ENCODE peak calls at places on chromosomes 7 and 10, in five cellular contexts. A, D, R, E and N are unnamed samples.

GRCh38 chr10:28569506-28570159 is 36.7 kb downstream of the WAC start:
- DNase-seq in E (peak; percentile 41), A (no peak), R (peak; percentile 23), D (no peak), N (no peak)

GRCh38 chr7:27104244-27105149 is 2.0 kb upstream of the HOXA2 start:
- DNase-seq in A (no peak), R (no peak), E (no peak), D (no peak), N (no peak)

GRCh38 chr10:70130878-70131559 is 1.6 kb downstream of the AIFM2 start:
- DNase-seq in R (no peak), D (no peak), E (peak; percentile 32), A (no peak), N (no peak)

GRCh38 chr7:2116086-2116810 is 116.5 kb downstream of the MAD1L1 start:
- DNase-seq in D (no peak), E (peak; percentile 80), R (no peak), A (no peak), N (no peak)

GRCh38 chr7:114084381-114085312 is 165.8 kb upstream of the PPP1R3A start:
- DNase-seq in R (no peak), A (no peak), D (no peak), E (no peak), N (peak; percentile 5)

GRCh38 chr10:112741830-112742402 is 208.1 kb upstream of the TCF7L2 start:
- DNase-seq in E (peak; percentile 58), D (no peak), R (no peak), A (no peak), N (no peak)

GRCh38 chr7:123366991-123367390 is 167.2 kb upstream of the SLC13A1 start:
- DNase-seq in E (no peak), A (no peak), R (no peak), D (no peak), N (no peak)

GRCh38 chr7:131826960-131827359 is 270.5 kb upstream of the PODXL start:
- DNase-seq in R (no peak), E (peak; percentile 7), D (no peak), A (no peak), N (no peak)

GRCh38 chr7:153397906-153398305 is 638.4 kb downstream of the ACTR3B start:
- DNase-seq in E (no peak), R (no peak), A (no peak), D (no peak), N (no peak)

GRCh38 chr10:90935581-90936292 is 14.8 kb upstream of the ANKRD1 start:
- DNase-seq in A (no peak), D (no peak), E (no peak), R (no peak), N (no peak)

GRCh38 chr10:72097448-72098300 is 9.3 kb upstream of the SPOCK2 start:
- DNase-seq in R (peak; percentile 72), E (peak; percentile 59), A (no peak), D (peak; percentile 94), N (no peak)

GRCh38 chr7:174704-175103 is 17.7 kb upstream of the FAM20C start:
- DNase-seq in A (no peak), R (no peak), E (no peak), D (no peak), N (no peak)

GRCh38 chr10:114957673-114958072 is 19.7 kb downstream of the TRUB1 start:
- DNase-seq in D (no peak), E (peak; percentile 54), A (no peak), R (no peak), N (no peak)

GRCh38 chr10:97024181-97025073 is 161.3 kb downstream of the SLIT1 start:
- DNase-seq in R (peak; percentile 85), A (no peak), D (no peak), E (peak; percentile 70), N (no peak)

GRCh38 chr7:26112341-26112740 is 39.7 kb upstream of the NFE2L3 start:
- DNase-seq in A (no peak), E (no peak), D (no peak), R (no peak), N (no peak)

GRCh38 chr10:97422921-97423420 is 3.0 kb upstream of the PGAM1 start:
- DNase-seq in A (no peak), R (no peak), D (no peak), E (peak; percentile 87), N (no peak)

GRCh38 chr10:26503911-26504310 is 65.8 kb downstream of the APBB1IP start:
- DNase-seq in A (no peak), R (no peak), D (no peak), E (no peak), N (peak; percentile 11)

GRCh38 chr7:69736411-69736810 is 138.1 kb downstream of the AUTS2 start:
- DNase-seq in A (no peak), R (no peak), D (no peak), E (no peak), N (no peak)

GRCh38 chr7:121195859-121196588 is 132.8 kb upstream of the WNT16 start:
- DNase-seq in D (no peak), R (no peak), A (no peak), E (no peak), N (no peak)

GRCh38 chr7:140476698-140477261 is 2.5 kb downstream of the MKRN1 start:
- DNase-seq in E (no peak), A (no peak), D (no peak), R (no peak), N (no peak)

GRCh38 chr7:129778770-129779601 is 167.5 kb downstream of the NRF1 start:
- DNase-seq in D (no peak), A (no peak), R (no peak), E (peak; percentile 42), N (no peak)

GRCh38 chr10:110918269-110918632 is 729 bp downstream of the BBIP1 start:
- DNase-seq in D (peak; percentile 79), E (no peak), A (peak; percentile 87), R (peak; percentile 90), N (peak; percentile 83)

GRCh38 chr7:33764752-33765451 is 140.4 kb upstream of the BMPER start:
- DNase-seq in R (no peak), A (no peak), E (peak; percentile 71), D (no peak), N (no peak)

GRCh38 chr10:133128126-133129081 is 31.6 kb upstream of the KNDC1 start:
- DNase-seq in E (no peak), R (no peak), D (no peak), A (no peak), N (no peak)

GRCh38 chr10:130961506-130962239 is 349.8 kb downstream of the TCERG1L start:
- DNase-seq in D (no peak), R (no peak), E (no peak), A (no peak), N (no peak)

GRCh38 chr10:24519950-24520349 is 203.7 kb downstream of the ARHGAP21 start:
- DNase-seq in R (no peak), E (no peak), D (no peak), A (peak; percentile 4), N (no peak)

GRCh38 chr10:49274886-49275285 is 24.1 kb upstream of the C10orf71 start:
- DNase-seq in D (no peak), E (no peak), R (no peak), A (no peak), N (no peak)

GRCh38 chr10:48246501-48246900 is 28.0 kb downstream of the FRMPD2 start:
- DNase-seq in A (no peak), R (no peak), D (no peak), E (no peak), N (no peak)

GRCh38 chr10:48241301-48241700 is 33.2 kb downstream of the FRMPD2 start:
- DNase-seq in E (no peak), D (no peak), R (no peak), A (no peak), N (no peak)

GRCh38 chr10:48245977-48246376 is 28.5 kb downstream of the FRMPD2 start:
- DNase-seq in D (no peak), A (no peak), E (no peak), R (no peak), N (no peak)

GRCh38 chr10:48242160-48242904 is 32.2 kb downstream of the FRMPD2 start:
- DNase-seq in A (no peak), R (no peak), E (no peak), D (no peak), N (no peak)

GRCh38 chr10:48243487-48243886 is 31.0 kb downstream of the FRMPD2 start:
- DNase-seq in D (no peak), R (no peak), A (no peak), E (no peak), N (no peak)
- H3K4me3 ChIP-seq in D (no peak overlapping the region), R (no peak overlapping the region), A (no peak overlapping the region), E (no peak overlapping the region), N (no peak overlapping the region)

DNA sequence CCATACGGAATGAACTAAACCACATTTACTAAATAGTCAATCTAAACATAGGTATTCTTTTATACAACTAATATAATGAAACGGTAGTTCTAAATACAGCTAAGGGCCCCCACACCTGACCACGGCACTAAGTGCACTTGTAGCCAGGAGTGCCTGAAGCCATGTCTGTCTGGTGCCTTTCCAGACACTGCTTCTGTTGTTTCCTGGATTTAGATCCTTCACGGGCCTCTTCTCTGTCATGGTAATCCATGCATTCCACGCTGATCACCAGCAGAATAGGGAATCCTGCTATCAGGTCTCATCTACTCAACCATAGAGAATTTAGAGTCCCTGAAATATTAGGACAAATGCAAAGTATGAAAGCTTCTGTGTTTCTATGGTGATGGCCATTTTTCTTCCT is 37.8 kb downstream of the OSBPL3 start:
- DNase-seq in D (no peak), R (no peak), E (no peak), A (no peak), N (no peak)
- H3K4me3 ChIP-seq in D (no peak overlapping the region), R (no peak overlapping the region), E (no peak overlapping the region), A (no peak overlapping the region), N (no peak overlapping the region)

GRCh38 chr7:103989785-103990775 is 622 bp upstream of the RELN start:
- DNase-seq in A (no peak), D (no peak), E (peak; percentile 4), R (no peak), N (no peak)

GRCh38 chr7:103990991-103991390 is 1.5 kb upstream of the RELN start:
- DNase-seq in E (no peak), R (no peak), D (no peak), A (no peak), N (no peak)

GRCh38 chr7:103989200-103989784 is at the start of gene RELN:
- DNase-seq in R (no peak), E (peak; percentile 28), D (no peak), A (no peak), N (no peak)

GRCh38 chr7:103987455-103987854 is 2.0 kb downstream of the RELN start:
- DNase-seq in A (no peak), E (no peak), D (no peak), R (no peak), N (no peak)

DNA sequence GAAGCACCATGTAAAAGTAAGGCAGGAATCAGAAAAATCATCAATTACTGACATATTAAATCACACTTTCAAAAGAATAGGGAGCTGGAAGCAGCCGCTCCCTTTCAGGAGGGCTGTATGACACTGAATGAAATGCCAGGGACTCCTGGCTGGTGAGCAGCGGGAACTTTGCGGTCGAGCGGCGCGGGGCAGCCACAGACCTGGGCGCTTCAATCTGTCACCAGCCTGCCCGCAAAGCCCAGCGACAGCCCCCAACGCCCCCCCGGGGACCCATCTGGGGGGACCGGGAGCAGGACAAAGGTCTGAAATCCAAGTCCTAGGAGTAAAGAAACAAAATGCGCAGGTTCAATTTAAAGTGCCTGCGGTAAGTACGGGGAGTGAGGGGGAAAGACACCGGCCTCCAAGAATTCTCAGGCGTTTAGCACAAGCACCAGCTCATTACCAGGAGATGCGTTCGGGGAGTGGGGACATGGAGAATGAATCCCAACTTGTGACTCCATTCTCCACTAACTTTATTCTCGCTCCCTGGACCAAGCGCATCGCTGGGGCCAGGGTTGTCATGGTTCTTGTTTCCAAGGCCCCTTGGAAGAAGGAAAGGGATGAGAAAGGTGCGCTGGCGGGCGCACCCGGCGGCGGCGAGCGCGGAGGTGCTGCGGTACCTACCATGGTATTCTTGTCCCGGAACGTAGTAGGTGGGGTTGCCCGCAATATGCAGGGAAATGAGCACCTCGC is 824 bp downstream of the RELN start:
- DNase-seq in D (no peak), A (no peak), R (no peak), E (peak; percentile 5), N (no peak)
- H3K4me3 ChIP-seq in D (peak overlapping the region; percentile 18), A (no peak overlapping the region), R (peak overlapping the region; percentile 52), E (no peak overlapping the region), N (no peak overlapping the region)

GRCh38 chr10:5041471-5042023 is 37.9 kb upstream of the AKR1C2 start:
- DNase-seq in R (no peak), A (no peak), E (no peak), D (no peak), N (no peak)
- H3K4me3 ChIP-seq in R (no peak overlapping the region), A (no peak overlapping the region), E (no peak overlapping the region), D (no peak overlapping the region), N (no peak overlapping the region)